ENCODE peak calls at places on chromosome 7, in six cellular contexts. Y is colonic mucosa, S is mammary epithelial cell, A is transverse colon, B is left ventricle myocardium inferior, P is psoas muscle. Z is an unnamed sample.

GRCh38 chr7:21108182-21108581 is 319.7 kb upstream of the SP4 start:
- DNase-seq in Y (peak; percentile 82), S (no peak), A (peak; percentile 85), B (no peak), P (no peak), Z (no peak)

GRCh38 chr7:26091933-26092332 is 60.1 kb upstream of the NFE2L3 start:
- DNase-seq in Y (no peak), S (peak; percentile 63), A (no peak), B (no peak), P (no peak), Z (no peak)

GRCh38 chr7:74430961-74431466 is 22.7 kb upstream of the GTF2IRD1 start:
- DNase-seq in Y (no peak), S (no peak), A (no peak), B (no peak), P (no peak), Z (no peak)

GRCh38 chr7:130032698-130033097 is 18.5 kb downstream of the ZC3HC1 start:
- DNase-seq in Y (no peak), S (no peak), A (no peak), B (no peak), P (no peak), Z (no peak)

GRCh38 chr7:80923211-80923612 is 4.4 kb upstream of the SEMA3C start:
- DNase-seq in Y (no peak), S (no peak), A (no peak), B (no peak), P (no peak), Z (no peak)

GRCh38 chr7:45451636-45452035 is 122.5 kb upstream of the ADCY1 start:
- DNase-seq in Y (no peak), S (peak; percentile 64), A (no peak), B (no peak), P (no peak), Z (no peak)

GRCh38 chr7:99648843-99649242 is 31.0 kb downstream of the CYP3A5 start:
- DNase-seq in Y (no peak), S (no peak), A (no peak), B (no peak), P (no peak), Z (no peak)

GRCh38 chr7:31497501-31497900 is 16.4 kb upstream of the ITPRID1 start:
- DNase-seq in Y (no peak), S (peak; percentile 19), A (no peak), B (no peak), P (no peak), Z (no peak)

GRCh38 chr7:28002638-28003037 is 178.0 kb downstream of the JAZF1 start:
- DNase-seq in Y (no peak), S (peak; percentile 3), A (no peak), B (no peak), P (no peak), Z (no peak)

GRCh38 chr7:97270280-97270679 is 152.8 kb downstream of the SDHAF3 start:
- DNase-seq in Y (no peak), S (no peak), A (no peak), B (no peak), P (no peak), Z (no peak)

GRCh38 chr7:80287400-80288174 is 153.0 kb downstream of the GNAI1 start:
- DNase-seq in Y (no peak), S (no peak), A (no peak), B (no peak), P (no peak), Z (no peak)

GRCh38 chr7:11193131-11193867 is 219.6 kb downstream of the PHF14 start:
- DNase-seq in Y (no peak), S (peak; percentile 9), A (no peak), B (no peak), P (no peak), Z (peak; percentile 25)

GRCh38 chr7:105210721-105211205 is 178.0 kb downstream of the SRPK2 start:
- DNase-seq in Y (no peak), S (no peak), A (no peak), B (peak; percentile 32), P (no peak), Z (peak; percentile 45)

GRCh38 chr7:57362868-57363267 is 87.1 kb upstream of the ZNF716 start:
- DNase-seq in Y (no peak), S (no peak), A (no peak), B (peak; percentile 21), P (no peak), Z (no peak)

GRCh38 chr7:15035814-15036213 is 133.3 kb upstream of the DGKB start:
- DNase-seq in Y (no peak), S (no peak), A (no peak), B (no peak), P (no peak), Z (no peak)

GRCh38 chr7:80137410-80137809 is 2.8 kb downstream of the GNAI1 start:
- DNase-seq in Y (no peak), S (no peak), A (no peak), B (no peak), P (no peak), Z (no peak)

GRCh38 chr7:158676171-158676840 is 28.3 kb downstream of the NCAPG2 start:
- DNase-seq in Y (no peak), S (peak; percentile 3), A (no peak), B (no peak), P (no peak), Z (no peak)

GRCh38 chr7:73515184-73515583 is 6.9 kb downstream of the BAZ1B start:
- DNase-seq in Y (no peak), S (no peak), A (no peak), B (no peak), P (no peak), Z (no peak)

GRCh38 chr7:36600869-36601530 is 123.3 kb downstream of the AOAH start:
- DNase-seq in Y (no peak), S (peak; percentile 89), A (no peak), B (no peak), P (no peak), Z (no peak)

GRCh38 chr7:16356241-16356958 is 64.9 kb downstream of the CRPPA start:
- DNase-seq in Y (no peak), S (no peak), A (no peak), B (no peak), P (no peak), Z (no peak)

GRCh38 chr7:3371601-3372000 is 70.5 kb downstream of the SDK1 start:
- DNase-seq in Y (no peak), S (no peak), A (no peak), B (no peak), P (no peak), Z (no peak)

GRCh38 chr7:93921190-93921585 is 347 bp upstream of the GNG11 start:
- DNase-seq in Y (no peak), S (no peak), A (no peak), B (no peak), P (no peak), Z (no peak)

GRCh38 chr7:47778153-47778661 is 170.1 kb downstream of the PKD1L1 start:
- DNase-seq in Y (no peak), S (peak; percentile 63), A (no peak), B (no peak), P (no peak), Z (no peak)

GRCh38 chr7:110105840-110106239 is 985.1 kb upstream of the LRRN3 start:
- DNase-seq in Y (no peak), S (peak; percentile 25), A (no peak), B (no peak), P (no peak), Z (no peak)

GRCh38 chr7:15378494-15378893 is 183.3 kb downstream of the AGMO start:
- DNase-seq in Y (no peak), S (no peak), A (no peak), B (no peak), P (no peak), Z (no peak)

GRCh38 chr7:45580053-45580872 is 6.1 kb downstream of the ADCY1 start:
- DNase-seq in Y (no peak), S (no peak), A (no peak), B (peak; percentile 32), P (no peak), Z (no peak)

GRCh38 chr7:155269766-155270585 is 27.7 kb upstream of the INSIG1 start:
- DNase-seq in Y (no peak), S (no peak), A (no peak), B (no peak), P (no peak), Z (no peak)
- H3K4me1 ChIP-seq in Y (no peaks in the 10 kb centered on the region), S (no peaks in the 10 kb centered on the region), A (peaks cover 7% of the 10 kb centered on the region), B (no peaks in the 10 kb centered on the region), P (no peaks in the 10 kb centered on the region), Z (no peaks in the 10 kb centered on the region)

DNA sequence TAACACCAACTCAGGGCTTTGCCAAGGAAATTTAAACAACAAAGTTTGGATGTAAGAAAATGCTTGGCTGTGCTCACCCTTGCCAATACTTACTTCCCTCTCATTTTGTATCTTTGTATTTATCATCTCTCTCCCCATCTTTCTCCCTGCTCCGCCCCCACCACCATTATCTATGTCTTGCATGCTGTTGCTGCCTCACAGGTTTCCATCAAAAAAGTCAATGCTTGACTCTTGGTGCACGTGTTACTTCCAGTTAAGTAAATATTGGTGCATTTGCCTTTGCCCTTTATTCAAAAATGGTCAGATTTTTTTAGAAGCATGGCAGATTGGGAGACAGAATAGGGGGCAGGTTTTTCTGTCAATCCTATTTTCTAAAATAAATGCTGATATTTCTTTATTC is 626.0 kb downstream of the ACTR3B start:
- DNase-seq in Y (no peak), S (no peak), A (no peak), B (no peak), P (no peak), Z (no peak)
- TF ChIP-seq CTCF in Y (no peak), S (no peak), A (no peak), B (no peak), P (no peak), Z (no peak)

GRCh38 chr7:517848-518629 is 1.6 kb downstream of the PDGFA start:
- DNase-seq in Y (peak; percentile 72), S (peak; percentile 59), A (peak; percentile 73), B (peak; percentile 77), P (peak; percentile 80), Z (peak; percentile 53)
- H3K4me1 ChIP-seq in Y (peaks cover 24% of the 10 kb centered on the region), S (peaks cover 58% of the 10 kb centered on the region), A (peaks cover 75% of the 10 kb centered on the region), B (peaks cover 88% of the 10 kb centered on the region), P (peaks cover 44% of the 10 kb centered on the region), Z (peaks cover 14% of the 10 kb centered on the region)

GRCh38 chr7:107206136-107206535 is 37.3 kb downstream of the HBP1 start:
- DNase-seq in Y (no peak), S (no peak), A (no peak), B (no peak), P (no peak), Z (no peak)

GRCh38 chr7:107196834-107197610 is 28.2 kb downstream of the HBP1 start:
- DNase-seq in Y (no peak), S (no peak), A (no peak), B (no peak), P (no peak), Z (no peak)

GRCh38 chr7:107203607-107204006 is 34.8 kb downstream of the HBP1 start:
- DNase-seq in Y (no peak), S (no peak), A (no peak), B (no peak), P (no peak), Z (no peak)

GRCh38 chr7:107206706-107207105 is 37.9 kb downstream of the HBP1 start:
- DNase-seq in Y (no peak), S (no peak), A (no peak), B (no peak), P (no peak), Z (no peak)

DNA sequence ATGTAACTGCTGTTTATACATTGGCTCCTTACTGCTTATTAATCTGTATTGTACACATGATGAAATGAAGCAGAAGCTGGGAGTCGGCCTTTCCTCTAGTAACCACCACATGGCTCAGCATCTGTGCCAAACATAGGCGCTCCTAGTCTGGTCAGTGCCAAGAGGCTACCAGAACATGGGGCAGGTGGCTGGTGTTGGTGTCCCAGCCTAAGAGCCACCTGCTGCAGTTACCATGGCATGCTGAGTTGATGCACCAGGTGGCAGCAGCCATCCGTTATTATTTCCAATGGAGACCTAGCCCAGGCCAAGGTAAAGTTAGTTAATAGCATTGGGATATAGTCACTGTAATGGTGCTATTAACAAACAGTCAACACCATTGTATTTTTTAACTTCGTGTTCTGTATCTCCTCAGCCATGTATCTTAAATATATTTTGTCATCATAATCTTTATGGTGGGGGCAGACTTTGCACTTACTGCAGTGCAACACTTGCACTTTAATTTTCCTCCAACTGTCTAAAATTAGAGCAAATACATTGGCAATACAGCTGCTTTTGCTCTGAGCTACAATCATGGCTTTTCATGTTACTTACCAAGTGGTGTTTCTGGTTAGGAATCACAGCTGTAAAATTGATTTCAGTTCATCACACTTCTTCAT is 33.1 kb downstream of the HBP1 start:
- DNase-seq in Y (peak; percentile 56), S (peak; percentile 37), A (peak; percentile 19), B (peak; percentile 60), P (peak; percentile 40), Z (no peak)
- TF ChIP-seq CTCF in Y (peak; percentile 34), S (peak; percentile 69), A (peak; percentile 29), B (peak; percentile 71), P (peak; percentile 70), Z (no peak)

Z was measured in ovary.